ENCODE peak calls at places on chromosomes 13 and 19, in five cellular contexts. One of them, this sample, is unnamed.

GRCh38 chr13:71171740-71172139 is 695.3 kb downstream of the DACH1 start:
- DNase-seq in transverse colon: no peak
- DNase-seq in A549: no peak
- DNase-seq in tibial nerve: no peak
- DNase-seq in stomach: no peak
- DNase-seq in this sample: no peak

GRCh38 chr13:19791953-19792537 is 9.3 kb upstream of the PSPC1 start:
- DNase-seq in transverse colon: no peak
- DNase-seq in A549: no peak
- DNase-seq in tibial nerve: no peak
- DNase-seq in stomach: no peak
- DNase-seq in this sample: no peak

GRCh38 chr13:48873598-48873997 is 102.1 kb upstream of the FNDC3A start:
- DNase-seq in transverse colon: no peak
- DNase-seq in A549: no peak
- DNase-seq in tibial nerve: no peak
- DNase-seq in stomach: no peak
- DNase-seq in this sample: no peak

GRCh38 chr13:78030351-78030750 is 111.7 kb upstream of the EDNRB start:
- DNase-seq in transverse colon: no peak
- DNase-seq in A549: no peak
- DNase-seq in tibial nerve: no peak
- DNase-seq in stomach: no peak
- DNase-seq in this sample: no peak

GRCh38 chr13:27482996-27483395 is 32.6 kb upstream of the MTIF3 start:
- DNase-seq in transverse colon: peak; percentile 43
- DNase-seq in A549: no peak
- DNase-seq in tibial nerve: no peak
- DNase-seq in stomach: no peak
- DNase-seq in this sample: no peak

GRCh38 chr13:114000151-114001040 is 26.5 kb upstream of the C13orf46 start:
- DNase-seq in transverse colon: no peak
- DNase-seq in A549: no peak
- DNase-seq in tibial nerve: no peak
- DNase-seq in stomach: no peak
- DNase-seq in this sample: no peak

GRCh38 chr13:107736149-107736548 is 479.2 kb downstream of the LIG4 start:
- DNase-seq in transverse colon: no peak
- DNase-seq in A549: no peak
- DNase-seq in tibial nerve: no peak
- DNase-seq in stomach: no peak
- DNase-seq in this sample: no peak

GRCh38 chr13:50129065-50129922 is 114.0 kb downstream of the KCNRG start:
- DNase-seq in transverse colon: no peak
- DNase-seq in A549: no peak
- DNase-seq in tibial nerve: peak; percentile 54
- DNase-seq in stomach: no peak
- DNase-seq in this sample: no peak

GRCh38 chr19:17339088-17339741 is 1.9 kb downstream of the GTPBP3 start:
- DNase-seq in transverse colon: no peak
- DNase-seq in A549: no peak
- DNase-seq in tibial nerve: no peak
- DNase-seq in stomach: no peak
- DNase-seq in this sample: no peak

GRCh38 chr19:54654447-54655321 is 8.1 kb upstream of the LILRB4 start:
- DNase-seq in transverse colon: no peak
- DNase-seq in A549: no peak
- DNase-seq in tibial nerve: no peak
- DNase-seq in stomach: no peak
- DNase-seq in this sample: no peak

GRCh38 chr19:49387936-49388372 is at the start of gene KASH5:
- DNase-seq in transverse colon: peak; percentile 78
- DNase-seq in A549: peak; percentile 53
- DNase-seq in tibial nerve: peak; percentile 61
- DNase-seq in stomach: peak; percentile 83
- DNase-seq in this sample: peak; percentile 42

GRCh38 chr19:3580156-3580955 is 4.9 kb upstream of the GIPC3 start:
- DNase-seq in transverse colon: no peak
- DNase-seq in A549: no peak
- DNase-seq in tibial nerve: no peak
- DNase-seq in stomach: no peak
- DNase-seq in this sample: no peak

GRCh38 chr13:42660367-42660965 is 86.5 kb downstream of the TNFSF11 start:
- DNase-seq in transverse colon: no peak
- DNase-seq in A549: no peak
- DNase-seq in tibial nerve: no peak
- DNase-seq in stomach: no peak
- DNase-seq in this sample: no peak

GRCh38 chr13:27789153-27789494 is 3.2 kb upstream of the GSX1 start:
- DNase-seq in transverse colon: no peak
- DNase-seq in A549: no peak
- DNase-seq in tibial nerve: no peak
- DNase-seq in stomach: no peak
- DNase-seq in this sample: no peak

GRCh38 chr13:106401081-106401480 is 134.4 kb downstream of the EFNB2 start:
- DNase-seq in transverse colon: no peak
- DNase-seq in A549: no peak
- DNase-seq in tibial nerve: no peak
- DNase-seq in stomach: no peak
- DNase-seq in this sample: no peak

GRCh38 chr13:25371608-25372274 is at the start of gene ATP8A2:
- DNase-seq in transverse colon: no peak
- DNase-seq in A549: no peak
- DNase-seq in tibial nerve: no peak
- DNase-seq in stomach: no peak
- DNase-seq in this sample: no peak

GRCh38 chr13:44969858-44970484 is 19.3 kb downstream of the NUFIP1 start:
- DNase-seq in transverse colon: no peak
- DNase-seq in A549: peak; percentile 13
- DNase-seq in tibial nerve: no peak
- DNase-seq in stomach: no peak
- DNase-seq in this sample: no peak

GRCh38 chr13:30978981-30979956 is 46.8 kb downstream of the TEX26 start:
- DNase-seq in transverse colon: peak; percentile 42
- DNase-seq in A549: no peak
- DNase-seq in tibial nerve: no peak
- DNase-seq in stomach: peak; percentile 30
- DNase-seq in this sample: no peak

GRCh38 chr13:45200701-45201230 is at the start of gene KCTD4:
- DNase-seq in transverse colon: no peak
- DNase-seq in A549: no peak
- DNase-seq in tibial nerve: no peak
- DNase-seq in stomach: no peak
- DNase-seq in this sample: no peak

GRCh38 chr13:67943116-67943515 is 713.0 kb upstream of the PCDH9 start:
- DNase-seq in transverse colon: no peak
- DNase-seq in A549: no peak
- DNase-seq in tibial nerve: no peak
- DNase-seq in stomach: no peak
- DNase-seq in this sample: no peak

GRCh38 chr19:7705387-7706187 is 3.7 kb upstream of the FCER2 start:
- DNase-seq in transverse colon: peak; percentile 72
- DNase-seq in A549: no peak
- DNase-seq in tibial nerve: peak; percentile 19
- DNase-seq in stomach: peak; percentile 44
- DNase-seq in this sample: no peak

GRCh38 chr13:100722517-100722916 is 47.9 kb upstream of the TMTC4 start:
- DNase-seq in transverse colon: no peak
- DNase-seq in A549: no peak
- DNase-seq in tibial nerve: no peak
- DNase-seq in stomach: no peak
- DNase-seq in this sample: no peak

GRCh38 chr13:73417012-73417615 is 358.3 kb downstream of the KLF5 start:
- DNase-seq in transverse colon: no peak
- DNase-seq in A549: peak; percentile 5
- DNase-seq in tibial nerve: no peak
- DNase-seq in stomach: no peak
- DNase-seq in this sample: no peak

GRCh38 chr13:110405597-110406450 is 98.7 kb downstream of the COL4A2 start:
- DNase-seq in transverse colon: no peak
- DNase-seq in A549: no peak
- DNase-seq in tibial nerve: no peak
- DNase-seq in stomach: no peak
- DNase-seq in this sample: no peak

GRCh38 chr19:52991021-52991420 is 22.7 kb upstream of the ERVV-1 start:
- DNase-seq in transverse colon: no peak
- DNase-seq in A549: no peak
- DNase-seq in tibial nerve: no peak
- DNase-seq in stomach: no peak
- DNase-seq in this sample: no peak

GRCh38 chr13:84645196-84646071 is 763.2 kb upstream of the SLITRK1 start:
- DNase-seq in transverse colon: no peak
- DNase-seq in A549: no peak
- DNase-seq in tibial nerve: no peak
- DNase-seq in stomach: no peak
- DNase-seq in this sample: no peak

GRCh38 chr13:86006317-86006716 is 207.1 kb upstream of the SLITRK6 start:
- DNase-seq in transverse colon: no peak
- DNase-seq in A549: no peak
- DNase-seq in tibial nerve: no peak
- DNase-seq in stomach: no peak
- DNase-seq in this sample: no peak

GRCh38 chr19:36745870-36746269 is 26.7 kb downstream of the ZNF850 start:
- DNase-seq in transverse colon: no peak
- DNase-seq in A549: no peak
- DNase-seq in tibial nerve: no peak
- DNase-seq in stomach: no peak
- DNase-seq in this sample: no peak

GRCh38 chr19:46353730-46354528 is 7.0 kb downstream of the PPP5C start:
- DNase-seq in transverse colon: no peak
- DNase-seq in A549: no peak
- DNase-seq in tibial nerve: no peak
- DNase-seq in stomach: peak; percentile 83
- DNase-seq in this sample: no peak

GRCh38 chr13:61850794-61851193 is 435.1 kb upstream of the PCDH20 start:
- DNase-seq in transverse colon: no peak
- DNase-seq in A549: no peak
- DNase-seq in tibial nerve: no peak
- DNase-seq in stomach: no peak
- DNase-seq in this sample: no peak

GRCh38 chr13:61852116-61852515 is 436.5 kb upstream of the PCDH20 start:
- DNase-seq in transverse colon: no peak
- DNase-seq in A549: no peak
- DNase-seq in tibial nerve: no peak
- DNase-seq in stomach: no peak
- DNase-seq in this sample: no peak
- TF ChIP-seq EP300 in transverse colon: no peak
- TF ChIP-seq EP300 in A549: no peak
- TF ChIP-seq EP300 in tibial nerve: no peak
- TF ChIP-seq EP300 in stomach: no peak
- TF ChIP-seq EP300 in this sample: no peak

GRCh38 chr19:958967-959685 is 25.0 kb upstream of the WDR18 start:
- DNase-seq in transverse colon: no peak
- DNase-seq in A549: peak; percentile 79
- DNase-seq in tibial nerve: no peak
- DNase-seq in stomach: no peak
- DNase-seq in this sample: no peak
- TF ChIP-seq POLR2A in transverse colon: no peak
- TF ChIP-seq POLR2A in A549: no peak
- TF ChIP-seq POLR2A in tibial nerve: no peak
- TF ChIP-seq POLR2A in stomach: no peak
- TF ChIP-seq POLR2A in this sample: no peak

GRCh38 chr19:6372594-6373095 is at the start of gene ALKBH7:
- DNase-seq in transverse colon: peak; percentile 99
- DNase-seq in A549: peak; percentile 75
- DNase-seq in tibial nerve: peak; percentile 99
- DNase-seq in stomach: peak; percentile 99
- DNase-seq in this sample: peak; percentile 97
- TF ChIP-seq EP300 in transverse colon: no peak
- TF ChIP-seq EP300 in A549: no peak
- TF ChIP-seq EP300 in tibial nerve: peak; percentile 86
- TF ChIP-seq EP300 in stomach: peak; percentile 16
- TF ChIP-seq EP300 in this sample: peak; percentile 16

DNA sequence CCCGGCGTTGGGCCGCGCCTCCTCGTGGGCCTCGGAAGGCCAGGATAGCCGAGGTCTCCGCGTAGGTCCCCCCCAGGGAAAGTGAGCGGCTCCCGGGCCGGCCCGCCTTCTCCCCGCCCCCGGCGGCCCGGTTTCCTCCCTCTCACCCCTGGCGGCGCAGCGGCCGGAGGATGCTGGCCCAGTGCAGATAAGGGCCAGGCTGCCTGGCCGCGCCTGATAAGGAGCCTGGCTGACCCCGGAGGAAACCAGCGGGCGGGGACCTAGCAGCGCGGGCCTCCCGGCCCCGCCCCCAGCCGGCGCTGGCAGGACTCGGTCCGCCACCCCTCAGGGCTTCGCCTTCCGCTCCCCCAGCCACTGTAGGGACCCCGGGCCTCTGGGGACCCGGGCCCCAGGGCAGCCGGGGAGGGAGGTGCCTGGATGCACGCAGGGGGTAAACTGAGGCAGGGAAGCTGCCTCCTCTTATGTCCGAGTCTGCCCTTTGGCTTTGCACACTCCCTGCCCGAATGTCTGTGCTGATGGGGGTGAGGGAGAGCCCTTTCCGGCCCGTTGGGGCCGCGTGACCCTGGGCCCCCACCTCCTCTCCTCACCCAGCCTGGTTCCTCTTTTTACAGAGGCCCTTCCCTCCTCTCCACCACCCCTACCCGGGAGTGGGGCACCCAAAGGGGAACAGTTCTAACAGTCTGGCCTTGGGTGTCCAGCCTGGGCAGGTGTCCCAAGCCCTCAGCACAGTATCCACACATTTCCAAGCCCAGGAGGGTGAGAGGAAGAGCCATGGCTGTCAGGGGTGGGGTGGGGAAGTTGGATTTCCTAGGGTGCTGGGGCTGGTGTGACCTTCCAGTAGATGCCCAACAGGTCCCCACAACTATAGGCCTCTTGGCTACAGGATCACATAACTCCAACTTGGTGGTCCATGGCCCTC is at the start of gene LYL1:
- DNase-seq in transverse colon: peak; percentile 76
- DNase-seq in A549: no peak
- DNase-seq in tibial nerve: no peak
- DNase-seq in stomach: peak; percentile 86
- DNase-seq in this sample: peak; percentile 85
- TF ChIP-seq POLR2A in transverse colon: peak; percentile 31
- TF ChIP-seq POLR2A in A549: no peak
- TF ChIP-seq POLR2A in tibial nerve: peak; percentile 33
- TF ChIP-seq POLR2A in stomach: no peak
- TF ChIP-seq POLR2A in this sample: no peak